ENCODE peak calls at places on chromosomes 13 and 19, in five cellular contexts. B is CD4-positive, CD25-positive, alpha-beta regulatory T cell; H is EL; L is Right ventricle myocardium superior; A is heart left ventricle. Q is an unnamed sample.

GRCh38 chr19:55156202-55157063 is 1.1 kb downstream of the TNNI3 start:
- DNase-seq in B (peak; percentile 19), H (peak; percentile 46), L (peak; percentile 77), A (peak; percentile 91), Q (no peak)

GRCh38 chr19:39296055-39296645 is at the start of gene IFNL1:
- DNase-seq in B (no peak), H (no peak), L (no peak), A (no peak), Q (no peak)

GRCh38 chr13:40187324-40187795 is 479.1 kb downstream of the FOXO1 start:
- DNase-seq in B (peak; percentile 67), H (no peak), L (no peak), A (no peak), Q (peak; percentile 60)

GRCh38 chr19:56161534-56161933 is 14.3 kb upstream of the GALP start:
- DNase-seq in B (no peak), H (no peak), L (no peak), A (no peak), Q (no peak)

GRCh38 chr13:41013834-41014233 is 5.3 kb downstream of the ELF1 start:
- DNase-seq in B (no peak), H (no peak), L (no peak), A (no peak), Q (no peak)

GRCh38 chr13:90485441-90485840 is 862.0 kb upstream of the MIR17HG start:
- DNase-seq in B (no peak), H (peak; percentile 87), L (no peak), A (no peak), Q (no peak)

GRCh38 chr13:25207291-25207690 is 35.2 kb upstream of the AMER2 start:
- DNase-seq in B (no peak), H (no peak), L (no peak), A (no peak), Q (no peak)

GRCh38 chr13:47661076-47661475 is 340.0 kb downstream of the SUCLA2 start:
- DNase-seq in B (no peak), H (peak; percentile 93), L (no peak), A (no peak), Q (no peak)

GRCh38 chr19:13977803-13978202 is 25.5 kb downstream of the DCAF15 start:
- DNase-seq in B (no peak), H (no peak), L (no peak), A (no peak), Q (no peak)

GRCh38 chr13:22114630-22115311 is 443.9 kb downstream of the FGF9 start:
- DNase-seq in B (no peak), H (no peak), L (peak; percentile 47), A (no peak), Q (no peak)

GRCh38 chr19:19385900-19386339 is 19.6 kb upstream of the GATAD2A start:
- DNase-seq in B (no peak), H (peak; percentile 64), L (no peak), A (peak; percentile 55), Q (peak; percentile 48)

GRCh38 chr19:17529239-17530158 is 18.1 kb downstream of the PGLS start:
- DNase-seq in B (no peak), H (no peak), L (no peak), A (no peak), Q (no peak)

GRCh38 chr19:48630289-48631036 is 6.7 kb downstream of the DBP start:
- DNase-seq in B (no peak), H (no peak), L (peak; percentile 90), A (peak; percentile 90), Q (no peak)

GRCh38 chr19:52522555-52522954 is 4.9 kb upstream of the ZNF808 start:
- DNase-seq in B (no peak), H (no peak), L (no peak), A (no peak), Q (no peak)

GRCh38 chr13:109919715-109920375 is 133.5 kb upstream of the IRS2 start:
- DNase-seq in B (no peak), H (peak; percentile 69), L (no peak), A (no peak), Q (no peak)

GRCh38 chr13:97191615-97192014 is 30.5 kb upstream of the MBNL2 start:
- DNase-seq in B (no peak), H (no peak), L (no peak), A (no peak), Q (no peak)

GRCh38 chr19:49590071-49590970 is 661 bp upstream of the PRR12 start:
- DNase-seq in B (peak; percentile 91), H (peak; percentile 99), L (peak; percentile 97), A (peak; percentile 97), Q (peak; percentile 92)

GRCh38 chr19:13574933-13575332 is 68.7 kb upstream of the CACNA1A start:
- DNase-seq in B (no peak), H (no peak), L (no peak), A (no peak), Q (no peak)

GRCh38 chr13:106464076-106464475 is 71.4 kb downstream of the EFNB2 start:
- DNase-seq in B (no peak), H (no peak), L (no peak), A (no peak), Q (no peak)

GRCh38 chr13:52738719-52739467 is 727 bp downstream of the CNMD start:
- DNase-seq in B (no peak), H (no peak), L (no peak), A (no peak), Q (no peak)

GRCh38 chr13:50309872-50310594 is 294.8 kb downstream of the KCNRG start:
- DNase-seq in B (no peak), H (no peak), L (no peak), A (no peak), Q (no peak)

GRCh38 chr19:38513762-38514167 is 80.3 kb downstream of the RYR1 start:
- DNase-seq in B (no peak), H (no peak), L (no peak), A (no peak), Q (no peak)

GRCh38 chr19:12944064-12944674 is 1.5 kb upstream of the RAD23A start:
- DNase-seq in B (no peak), H (no peak), L (no peak), A (no peak), Q (no peak)

GRCh38 chr19:13834308-13834790 is 39.1 kb downstream of the ZSWIM4 start:
- DNase-seq in B (no peak), H (peak; percentile 80), L (no peak), A (no peak), Q (no peak)

GRCh38 chr19:52689804-52690394 is 44.9 kb downstream of the ZNF611 start:
- DNase-seq in B (peak; percentile 6), H (no peak), L (peak; percentile 63), A (peak; percentile 58), Q (peak; percentile 20)

GRCh38 chr13:100338265-100338664 is 249.4 kb downstream of the PCCA start:
- DNase-seq in B (no peak), H (peak; percentile 9), L (no peak), A (no peak), Q (no peak)

GRCh38 chr13:82833928-82834327 is 1048.3 kb downstream of the SLITRK1 start:
- DNase-seq in B (no peak), H (peak; percentile 39), L (no peak), A (no peak), Q (no peak)

GRCh38 chr19:8452446-8453123 is 7.8 kb downstream of the HNRNPM start:
- DNase-seq in B (no peak), H (no peak), L (no peak), A (no peak), Q (no peak)

GRCh38 chr13:20132052-20132634 is 28.7 kb downstream of the GJA3 start:
- DNase-seq in B (no peak), H (no peak), L (no peak), A (no peak), Q (no peak)

GRCh38 chr13:29892149-29892548 is 41.7 kb upstream of the UBL3 start:
- DNase-seq in B (no peak), H (no peak), L (no peak), A (no peak), Q (no peak)